ENCODE peak calls at places on chromosomes 12 and 14, in seven cellular contexts. J is H9, L is NB4, Q is mammary epithelial cell, Z is A549, S is GM12865, D is tibial artery. V is an unnamed sample.

GRCh38 chr12:108950991-108951739 is 69.7 kb downstream of the SVOP start:
- DNase-seq in S (peak), L (peak), Z (peak), J (peak), D (peak), Q (peak), V (peak)

GRCh38 chr12:131787143-131787660 is 41.0 kb upstream of the MMP17 start:
- DNase-seq in D (no peak), J (no peak), S (no peak), L (no peak), Z (no peak), Q (no peak), V (no peak)

GRCh38 chr14:92751819-92752218 is 3.4 kb upstream of the LGMN start:
- DNase-seq in Z (no peak), L (no peak), J (no peak), S (peak), Q (no peak), D (no peak), V (no peak)

GRCh38 chr14:98501335-98501734 is 770.7 kb downstream of the BCL11B start:
- DNase-seq in Q (peak), D (no peak), J (no peak), L (no peak), Z (peak), S (no peak), V (no peak)

GRCh38 chr12:8742501-8742900 is 44.7 kb downstream of the RIMKLB start:
- DNase-seq in Z (peak), L (no peak), Q (peak), J (no peak), D (no peak), S (no peak), V (no peak)

GRCh38 chr12:31265722-31266121 is 60.2 kb downstream of the SINHCAF start:
- DNase-seq in S (no peak), Z (no peak), J (peak), L (no peak), D (no peak), Q (no peak), V (no peak)

GRCh38 chr12:51837286-51837685 is 11.2 kb downstream of the FIGNL2 start:
- DNase-seq in L (no peak), Z (no peak), J (no peak), Q (no peak), D (no peak), S (no peak), V (no peak)

GRCh38 chr12:31274520-31275300 is 51.2 kb downstream of the SINHCAF start:
- DNase-seq in D (no peak), Q (no peak), S (no peak), Z (no peak), J (no peak), L (no peak), V (no peak)

GRCh38 chr14:81738946-81739659 is 205.4 kb upstream of the SEL1L start:
- DNase-seq in J (no peak), Z (no peak), D (no peak), L (no peak), S (no peak), Q (no peak), V (no peak)

GRCh38 chr12:91333966-91334365 is 151.3 kb upstream of the DCN start:
- DNase-seq in J (no peak), S (no peak), Q (no peak), L (no peak), Z (no peak), D (no peak), V (no peak)

GRCh38 chr14:37091651-37092050 is 80.8 kb downstream of the SLC25A21 start:
- DNase-seq in J (no peak), D (no peak), L (no peak), Q (no peak), S (no peak), Z (no peak), V (no peak)

GRCh38 chr14:73754911-73755360 is 40.8 kb upstream of the PNMA1 start:
- DNase-seq in D (no peak), Z (no peak), L (no peak), Q (no peak), J (peak), S (no peak), V (no peak)

GRCh38 chr12:96811083-96811482 is 96.0 kb upstream of the NEDD1 start:
- DNase-seq in S (no peak), L (peak), Q (peak), D (no peak), J (no peak), Z (peak), V (no peak)

GRCh38 chr12:89857652-89858274 is 149.1 kb upstream of the ATP2B1 start:
- DNase-seq in S (peak), L (no peak), Q (no peak), Z (no peak), J (no peak), D (no peak), V (no peak)

GRCh38 chr12:40697566-40698257 is 5.5 kb downstream of the CNTN1 start:
- DNase-seq in L (no peak), Z (peak), S (no peak), J (no peak), Q (peak), D (no peak), V (no peak)

GRCh38 chr12:77072833-77073495 is 7.6 kb upstream of the E2F7 start:
- DNase-seq in J (no peak), Q (no peak), Z (no peak), D (no peak), L (no peak), S (no peak), V (no peak)

GRCh38 chr12:85725991-85726390 is 110.2 kb downstream of the RASSF9 start:
- DNase-seq in J (no peak), D (no peak), Z (peak), S (no peak), L (peak), Q (no peak), V (no peak)
- TF ChIP-seq CTCF in J (no peak), D (no peak), Z (no peak), S (no peak), L (no peak), Q (no peak), V (no peak)

DNA sequence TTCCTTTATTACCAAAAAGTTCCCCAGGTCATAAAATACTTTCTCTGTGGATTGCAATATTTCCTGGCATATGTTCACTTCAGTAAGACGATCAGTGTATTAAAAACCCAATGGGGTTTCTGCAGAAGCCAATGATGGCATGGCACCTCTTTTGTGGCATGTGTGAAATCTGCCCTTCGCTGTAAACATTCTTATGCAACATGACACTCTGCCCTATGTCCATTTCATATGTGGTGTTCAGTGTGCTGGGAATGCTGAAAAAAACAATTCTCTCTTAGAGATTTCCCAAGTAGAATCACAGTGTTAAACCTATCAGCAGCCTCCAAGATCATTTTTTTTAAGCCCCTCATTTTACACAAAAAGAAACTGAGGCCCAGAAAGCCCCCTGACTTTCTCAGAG is 2.3 kb upstream of the MYBPC1 start:
- DNase-seq in S (no peak), L (no peak), J (no peak), Z (no peak), Q (no peak), D (no peak), V (no peak)
- TF ChIP-seq CTCF in S (no peak), L (no peak), J (no peak), Z (no peak), Q (no peak), D (no peak), V (no peak)

GRCh38 chr14:64614214-64614613 is 64.5 kb downstream of the PPP1R36 start:
- DNase-seq in D (no peak), Z (no peak), L (no peak), J (no peak), S (no peak), Q (no peak), V (no peak)
- TF ChIP-seq CTCF in D (no peak), Z (no peak), L (no peak), J (no peak), S (no peak), Q (no peak), V (no peak)

DNA sequence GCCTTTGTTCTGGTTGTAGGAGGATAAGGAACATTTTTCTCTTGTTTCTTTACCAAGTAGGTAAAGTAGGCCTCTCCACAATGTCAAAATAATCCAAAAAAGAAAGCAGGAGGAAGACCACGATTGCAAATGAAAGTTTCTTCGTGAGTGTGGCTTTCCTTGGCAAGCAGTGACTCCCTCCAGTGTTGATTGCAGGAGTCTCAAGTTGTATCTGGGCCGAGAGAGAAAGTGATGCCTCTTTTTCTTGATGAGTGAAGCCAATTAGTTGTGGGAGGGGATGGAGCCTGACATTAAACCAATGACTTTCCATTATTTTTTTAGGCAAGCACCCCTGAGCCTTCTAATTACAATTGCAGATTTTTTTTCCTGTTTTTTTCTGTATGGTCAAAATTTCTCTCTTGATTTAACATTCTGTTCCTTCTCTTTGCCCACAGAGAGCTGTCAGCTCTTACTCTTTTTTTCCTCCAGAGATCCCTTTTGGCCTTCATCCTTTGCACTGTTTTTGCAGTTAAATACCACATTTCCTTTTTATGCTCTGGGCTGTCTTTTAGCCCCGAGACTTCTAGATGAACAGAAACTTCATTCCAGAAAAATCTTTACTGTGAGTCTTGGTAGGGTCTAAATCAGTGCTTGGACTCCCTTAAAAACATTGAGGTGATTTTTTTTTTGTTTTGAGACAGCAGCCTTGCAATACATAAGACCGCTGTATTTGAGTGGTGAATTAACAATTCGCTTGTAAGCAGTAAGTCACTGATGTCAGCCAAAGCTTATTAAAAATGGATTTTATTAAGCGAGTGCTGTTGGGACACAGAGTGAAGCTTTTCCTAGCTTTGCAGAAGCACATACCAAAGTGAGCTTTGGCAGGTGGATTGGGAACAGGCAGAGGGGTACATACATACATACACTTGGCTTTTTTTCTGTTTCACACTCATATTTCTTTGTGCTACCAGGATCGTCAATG is 15.8 kb downstream of the FBXW8 start:
- DNase-seq in J (no peak), Q (no peak), D (no peak), L (no peak), Z (no peak), S (no peak), V (no peak)
- TF ChIP-seq CTCF in J (no peak), Q (no peak), D (no peak), L (no peak), Z (no peak), S (no peak), V (no peak)

DNA sequence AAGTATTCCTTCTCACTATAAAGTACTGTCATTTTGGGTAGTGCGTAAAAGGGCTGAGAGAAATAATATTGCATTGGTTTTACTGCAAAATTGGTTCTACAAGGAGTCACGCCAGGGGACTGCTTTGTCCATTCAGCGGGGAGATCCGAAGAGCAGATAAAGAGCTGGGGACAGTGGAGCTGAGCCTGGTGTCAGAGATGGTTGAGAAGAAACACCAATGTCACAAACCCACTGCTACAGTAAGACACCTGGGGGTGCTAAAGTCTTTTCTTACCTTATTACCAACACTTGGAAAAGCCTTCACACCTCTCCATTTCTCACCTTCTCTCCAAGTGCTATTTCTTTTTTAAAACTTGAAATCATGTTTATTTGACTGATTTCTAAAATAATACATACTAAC is 14.1 kb downstream of the IL31 start:
- DNase-seq in S (no peak), J (no peak), Q (no peak), D (no peak), Z (no peak), L (no peak), V (no peak)
- TF ChIP-seq CTCF in S (peak), J (peak), Q (peak), D (no peak), Z (no peak), L (peak), V (no peak)

GRCh38 chr14:65879218-65880009 is 466.9 kb downstream of the FUT8 start:
- DNase-seq in J (no peak), D (no peak), Q (peak), Z (peak), S (no peak), L (peak), V (no peak)

GRCh38 chr14:65878586-65878985 is 466.1 kb downstream of the FUT8 start:
- DNase-seq in D (no peak), Z (no peak), Q (no peak), J (no peak), L (no peak), S (no peak), V (no peak)

GRCh38 chr14:65881642-65882041 is 469.1 kb downstream of the FUT8 start:
- DNase-seq in J (no peak), Q (no peak), L (no peak), S (no peak), Z (no peak), D (no peak), V (no peak)

GRCh38 chr14:65877631-65878030 is 465.1 kb downstream of the FUT8 start:
- DNase-seq in L (no peak), Q (no peak), Z (no peak), J (no peak), S (no peak), D (no peak), V (no peak)

DNA sequence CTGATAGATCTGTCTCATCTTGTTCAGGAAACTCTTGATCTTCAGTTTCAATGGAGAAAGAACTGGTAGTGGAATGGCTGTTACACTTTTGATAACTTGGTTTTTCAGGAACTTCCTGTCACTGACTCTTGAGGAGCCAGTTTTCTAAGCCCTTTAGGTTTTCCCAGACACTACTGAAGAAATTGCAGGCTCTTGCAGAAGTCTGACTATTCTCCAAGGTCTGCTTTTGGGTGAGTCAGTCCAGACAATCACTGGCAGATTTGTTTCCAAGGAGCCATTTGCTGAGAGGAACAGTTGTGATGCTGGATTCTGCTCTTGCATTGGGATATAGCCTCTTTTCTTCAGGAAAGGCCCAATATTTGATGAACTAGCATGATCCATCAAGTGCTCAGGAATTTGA is 468.0 kb downstream of the FUT8 start:
- DNase-seq in S (no peak), Z (no peak), D (no peak), Q (no peak), L (no peak), J (no peak), V (no peak)
- TF ChIP-seq CTCF in S (no peak), Z (no peak), D (no peak), Q (no peak), L (no peak), J (no peak), V (no peak)

GRCh38 chr12:68786929-68787328 is 21.0 kb upstream of the MDM2 start:
- DNase-seq in Z (no peak), J (no peak), S (peak), Q (no peak), D (no peak), L (peak), V (no peak)
- TF ChIP-seq CTCF in Z (no peak), J (peak), S (peak), Q (peak), D (no peak), L (peak), V (no peak)

GRCh38 chr12:47551426-47551851 is 154.4 kb downstream of the RPAP3 start:
- DNase-seq in S (no peak), Q (peak), J (no peak), D (no peak), L (no peak), Z (no peak), V (no peak)

GRCh38 chr12:47545938-47546609 is 159.8 kb downstream of the RPAP3 start:
- DNase-seq in D (no peak), S (no peak), Z (no peak), J (no peak), Q (no peak), L (no peak), V (no peak)

GRCh38 chr12:47549258-47549657 is 156.6 kb downstream of the RPAP3 start:
- DNase-seq in J (no peak), Q (peak), S (peak), Z (no peak), L (no peak), D (no peak), V (no peak)

GRCh38 chr12:47547077-47547476 is 158.8 kb downstream of the RPAP3 start:
- DNase-seq in D (no peak), Q (peak), J (no peak), L (no peak), Z (peak), S (no peak), V (no peak)
- TF ChIP-seq CTCF in D (no peak), Q (peak), J (peak), L (no peak), Z (no peak), S (no peak), V (peak)

GRCh38 chr12:87266305-87266704 is 762.9 kb downstream of the C12orf50 start:
- DNase-seq in S (peak), L (peak), D (no peak), J (no peak), Q (no peak), Z (peak), V (no peak)
- TF ChIP-seq CTCF in S (no peak), L (peak), D (no peak), J (peak), Q (peak), Z (peak), V (peak)

GRCh38 chr12:130041983-130042812 is 120.1 kb upstream of the FZD10 start:
- DNase-seq in L (no peak), D (no peak), S (no peak), Z (no peak), J (peak), Q (no peak), V (peak)
- TF ChIP-seq CTCF in L (peak), D (peak), S (peak), Z (peak), J (peak), Q (no peak), V (peak)

V was measured in neural crest cell.